ENCODE peak calls at places on chromosomes 1 and 21, in nine cellular contexts. G, Q, D, C, T, Z, H, Y and A are unnamed samples.
A peak's percentile ranks its signal among the peaks of the same experiment; 100 is the strongest.

GRCh38 chr21:29342394-29342957 is 43.8 kb downstream of the BACH1 start:
- DNase-seq in T (peak; percentile 96), C (peak; percentile 19), D (peak; percentile 68), Y (no peak), H (peak; percentile 22), Z (peak; percentile 95), Q (peak; percentile 45), G (peak; percentile 55), A (no peak)

GRCh38 chr1:1908506-1908791 is 6.6 kb upstream of the CALML6 start:
- DNase-seq in D (no peak), T (no peak), G (peak; percentile 65), C (no peak), Y (no peak), Q (peak; percentile 43), Z (peak; percentile 10), H (no peak), A (no peak)

GRCh38 chr1:55833452-55834160 is 618.4 kb upstream of the USP24 start:
- DNase-seq in Q (no peak), C (no peak), D (no peak), T (no peak), H (no peak), Z (no peak), G (no peak), Y (no peak), A (no peak)

GRCh38 chr1:208942394-208942793 is 641.1 kb upstream of the CAMK1G start:
- DNase-seq in C (no peak), D (no peak), Y (no peak), T (no peak), H (no peak), G (no peak), Z (peak; percentile 71), Q (no peak), A (no peak)

GRCh38 chr1:199167460-199167859 is 528.6 kb downstream of the PTPRC start:
- DNase-seq in Q (no peak), G (no peak), T (no peak), C (no peak), Z (no peak), Y (no peak), H (no peak), D (no peak), A (no peak)

GRCh38 chr1:221712198-221712684 is 29.6 kb downstream of the DUSP10 start:
- DNase-seq in H (no peak), D (no peak), C (no peak), T (peak; percentile 73), G (no peak), Y (no peak), Q (peak; percentile 36), Z (peak; percentile 87), A (no peak)

GRCh38 chr1:19424651-19425570 is 60.4 kb downstream of the CAPZB start:
- DNase-seq in H (no peak), G (peak; percentile 55), Q (no peak), T (no peak), C (no peak), D (no peak), Z (no peak), Y (no peak), A (no peak)

GRCh38 chr1:64292399-64292798 is 89.0 kb downstream of the UBE2U start:
- DNase-seq in Q (no peak), C (no peak), G (no peak), Y (no peak), T (no peak), D (no peak), Z (peak; percentile 88), H (no peak), A (no peak)

GRCh38 chr1:173329747-173330146 is 122.6 kb upstream of the TNFSF4 start:
- DNase-seq in T (peak; percentile 55), G (no peak), Z (no peak), C (no peak), H (no peak), Q (no peak), D (no peak), Y (no peak), A (no peak)

GRCh38 chr21:28953247-28953646 is 39.4 kb downstream of the LTN1 start:
- DNase-seq in H (no peak), D (no peak), G (no peak), T (no peak), Y (no peak), Q (no peak), Z (no peak), C (no peak), A (no peak)

GRCh38 chr1:205312866-205313680 is 8.5 kb downstream of the NUAK2 start:
- DNase-seq in Q (no peak), T (no peak), H (no peak), Y (no peak), C (no peak), D (no peak), Z (no peak), G (no peak), A (no peak)

GRCh38 chr1:225711236-225711937 is 58.5 kb upstream of the ENAH start:
- DNase-seq in D (no peak), H (no peak), C (no peak), T (no peak), Y (no peak), Z (no peak), Q (no peak), G (no peak), A (no peak)

GRCh38 chr1:188128761-188129160 is 1300.0 kb downstream of the PLA2G4A start:
- DNase-seq in H (no peak), Y (no peak), G (no peak), C (no peak), D (no peak), Q (no peak), T (no peak), Z (peak; percentile 31), A (no peak)

GRCh38 chr1:59743324-59744108 is 71.2 kb upstream of the HOOK1 start:
- DNase-seq in Z (no peak), H (no peak), T (no peak), C (no peak), Y (no peak), Q (peak; percentile 45), D (peak; percentile 44), G (no peak), A (no peak)

GRCh38 chr21:32046191-32046590 is 173.4 kb downstream of the HUNK start:
- DNase-seq in G (no peak), D (no peak), Q (no peak), C (no peak), Y (no peak), H (no peak), T (no peak), Z (no peak), A (no peak)

GRCh38 chr1:50426702-50427085 is 3.5 kb upstream of the DMRTA2 start:
- DNase-seq in Q (no peak), C (no peak), Z (no peak), D (no peak), G (no peak), Y (no peak), H (no peak), T (no peak), A (no peak)

GRCh38 chr21:42580793-42581201 is 67.1 kb downstream of the SLC37A1 start:
- DNase-seq in C (no peak), G (peak; percentile 41), T (no peak), D (no peak), Q (no peak), Y (no peak), Z (no peak), H (no peak), A (peak; percentile 43)

GRCh38 chr1:17377325-17377953 is 5.4 kb downstream of the PADI6 start:
- DNase-seq in G (no peak), H (no peak), Q (no peak), Y (no peak), T (no peak), C (no peak), D (no peak), Z (peak; percentile 60), A (no peak)

GRCh38 chr1:234589854-234590620 is 19.9 kb downstream of the IRF2BP2 start:
- DNase-seq in Y (no peak), T (peak; percentile 9), C (no peak), G (no peak), H (no peak), Q (no peak), D (no peak), Z (peak; percentile 81), A (no peak)

GRCh38 chr1:106924360-106924759 is 132.1 kb upstream of the PRMT6 start:
- DNase-seq in Y (no peak), D (no peak), Z (peak; percentile 35), C (no peak), H (no peak), T (peak; percentile 62), G (no peak), Q (no peak), A (no peak)

DNA sequence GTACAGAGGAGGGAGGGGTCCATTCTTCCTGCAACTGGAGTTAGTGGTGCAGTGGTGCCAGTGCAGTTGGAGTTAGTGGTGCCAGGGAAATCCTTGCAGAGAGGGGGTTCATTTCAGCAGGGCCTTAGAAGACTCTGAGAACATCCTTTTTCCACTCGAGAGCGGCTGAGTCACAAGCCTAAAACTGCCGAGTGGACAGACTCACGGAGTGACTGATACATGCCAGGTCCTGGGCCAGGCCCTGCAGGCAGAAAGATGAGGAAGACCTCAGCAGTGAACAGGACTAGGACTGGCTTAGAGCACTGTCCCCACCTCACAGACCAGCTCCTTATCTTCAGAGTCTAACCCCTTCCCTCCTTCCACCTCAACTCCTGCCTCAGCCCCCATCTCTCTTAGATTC is 12.9 kb upstream of the IKBKE start:
- DNase-seq in Y (no peak), H (no peak), Q (peak; percentile 26), D (no peak), C (no peak), T (no peak), G (no peak), Z (peak; percentile 47), A (no peak)
- H3K36me3 ChIP-seq in Y (no peaks in the 10 kb centered on the region), H (peaks cover 20% of the 10 kb centered on the region), Q (no peaks in the 10 kb centered on the region), D (peaks cover 30% of the 10 kb centered on the region), C (no peaks in the 10 kb centered on the region), T (peaks cover 33% of the 10 kb centered on the region), G (peaks cover 6% of the 10 kb centered on the region), Z (peaks cover 4% of the 10 kb centered on the region), A (peaks cover 39% of the 10 kb centered on the region)

DNA sequence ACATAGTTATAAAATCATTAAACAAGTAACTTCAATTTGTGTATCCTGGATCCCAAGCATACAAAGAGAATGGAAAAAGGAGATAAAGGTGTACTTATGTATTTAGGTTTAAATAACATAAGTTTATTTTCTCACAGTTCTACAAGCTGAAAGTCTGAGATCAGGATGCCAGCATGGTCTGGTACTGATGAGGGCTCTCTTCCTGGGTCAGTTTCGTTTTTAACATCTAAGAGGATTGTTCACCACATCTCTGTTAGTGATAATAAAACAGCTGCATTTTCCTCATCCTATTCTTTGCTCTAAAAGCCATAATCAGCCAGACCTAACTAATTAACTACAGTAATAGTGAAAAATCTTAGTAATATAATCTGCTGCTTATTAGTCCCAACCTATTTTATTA is 5.2 kb downstream of the EGLN1 start:
- DNase-seq in C (no peak), Y (no peak), G (no peak), D (no peak), Q (no peak), H (no peak), Z (no peak), T (no peak), A (no peak)
- H3K4me3 ChIP-seq in C (peak overlapping the region; percentile 16), Y (peak overlapping the region; percentile 96), G (no peak overlapping the region), D (peak overlapping the region; percentile 85), Q (no peak overlapping the region), H (peak overlapping the region; percentile 87), Z (no peak overlapping the region), T (no peak overlapping the region), A (peak overlapping the region; percentile 9)

GRCh38 chr1:27403065-27403726 is 10.8 kb downstream of the GPR3 start:
- DNase-seq in Y (no peak), C (peak; percentile 58), T (no peak), D (peak; percentile 75), Z (peak; percentile 44), G (peak; percentile 54), H (peak; percentile 62), Q (peak; percentile 46), A (peak; percentile 73)
- TF ChIP-seq CTCF in Y (peak; percentile 6), C (peak; percentile 16), T (peak; percentile 55), D (peak; percentile 11), Z (peak; percentile 45), G (no peak), H (no peak), Q (no peak), A (no peak)

GRCh38 chr21:33567914-33568313 is 20.6 kb downstream of the DONSON start:
- DNase-seq in T (no peak), G (no peak), H (no peak), Y (no peak), Z (no peak), Q (no peak), D (no peak), C (no peak), A (no peak)
- H3K36me3 ChIP-seq in T (peaks cover 51% of the 10 kb centered on the region), G (peaks cover 63% of the 10 kb centered on the region), H (peaks cover 45% of the 10 kb centered on the region), Y (no peaks in the 10 kb centered on the region), Z (peaks cover 11% of the 10 kb centered on the region), Q (peaks cover 8% of the 10 kb centered on the region), D (peaks cover 78% of the 10 kb centered on the region), C (no peaks in the 10 kb centered on the region), A (peaks cover 91% of the 10 kb centered on the region)